ENCODE peak calls at places on chromosomes 2 and 18, in seven cellular contexts. M, K, D, U, C, P and O are unnamed samples.

GRCh38 chr18:79395761-79396404 is at the start of gene NFATC1:
- DNase-seq in P (peak; percentile 65), U (peak; percentile 91), M (peak; percentile 84), D (peak; percentile 61), K (peak; percentile 90), C (peak; percentile 91), O (peak; percentile 89)

GRCh38 chr2:6011871-6012380 is 319.7 kb downstream of the SOX11 start:
- DNase-seq in K (no peak), D (no peak), C (no peak), M (peak; percentile 60), U (no peak), P (peak; percentile 9), O (no peak)

GRCh38 chr2:203949228-203949627 is 12.7 kb downstream of the ICOS start:
- DNase-seq in C (no peak), M (no peak), D (no peak), P (no peak), U (no peak), K (no peak), O (no peak)

GRCh38 chr2:152466925-152467676 is 132.1 kb downstream of the FMNL2 start:
- DNase-seq in C (no peak), M (no peak), K (no peak), U (no peak), P (no peak), D (peak; percentile 30), O (no peak)

GRCh38 chr2:105494683-105495425 is 96.0 kb upstream of the FHL2 start:
- DNase-seq in U (no peak), D (no peak), C (peak; percentile 86), P (no peak), K (peak; percentile 88), M (no peak), O (no peak)

GRCh38 chr2:73000808-73001570 is 70.5 kb downstream of the SFXN5 start:
- DNase-seq in C (no peak), M (no peak), P (no peak), U (peak; percentile 12), D (no peak), K (no peak), O (peak; percentile 21)

GRCh38 chr2:42169869-42170465 is 814 bp downstream of the EML4 start:
- DNase-seq in M (peak; percentile 24), C (no peak), K (no peak), P (no peak), U (no peak), D (peak; percentile 71), O (no peak)

GRCh38 chr2:72118386-72118785 is 29.3 kb downstream of the CYP26B1 start:
- DNase-seq in P (no peak), M (no peak), K (no peak), D (no peak), C (no peak), U (no peak), O (peak; percentile 34)

GRCh38 chr2:158459161-158460003 is 2.6 kb downstream of the PKP4 start:
- DNase-seq in C (no peak), M (peak; percentile 31), U (no peak), K (no peak), D (no peak), P (no peak), O (no peak)

GRCh38 chr18:79575891-79576685 is 103.5 kb upstream of the CTDP1 start:
- DNase-seq in D (no peak), U (peak; percentile 42), P (no peak), M (no peak), C (peak; percentile 77), K (no peak), O (no peak)

GRCh38 chr18:13502585-13502984 is 223.8 kb downstream of the FAM210A start:
- DNase-seq in K (no peak), C (peak; percentile 72), D (no peak), M (no peak), U (no peak), P (no peak), O (peak; percentile 75)

GRCh38 chr2:126863336-126864015 is 35.2 kb upstream of the TEX51 start:
- DNase-seq in U (no peak), C (no peak), P (no peak), K (no peak), D (peak; percentile 18), M (no peak), O (peak; percentile 42)

GRCh38 chr18:25282922-25283703 is 68.9 kb downstream of the ZNF521 start:
- DNase-seq in K (peak; percentile 45), U (no peak), M (no peak), P (no peak), D (no peak), C (no peak), O (no peak)

GRCh38 chr18:25284861-25285574 is 66.9 kb downstream of the ZNF521 start:
- DNase-seq in U (no peak), K (peak; percentile 85), D (no peak), P (no peak), M (peak; percentile 1), C (peak; percentile 65), O (no peak)

GRCh38 chr18:25282282-25282681 is 69.7 kb downstream of the ZNF521 start:
- DNase-seq in M (no peak), C (no peak), P (no peak), K (peak; percentile 8), D (no peak), U (no peak), O (no peak)

GRCh38 chr18:25283769-25284168 is 68.2 kb downstream of the ZNF521 start:
- DNase-seq in U (no peak), M (no peak), C (no peak), K (no peak), P (no peak), D (no peak), O (no peak)

GRCh38 chr18:25284278-25284677 is 67.7 kb downstream of the ZNF521 start:
- DNase-seq in D (no peak), C (no peak), M (no peak), K (no peak), U (no peak), P (no peak), O (no peak)
- H3K4me3 ChIP-seq in D (no peak overlapping the region), C (peak overlapping the region; percentile 18), M (no peak overlapping the region), K (no peak overlapping the region), U (no peak overlapping the region), P (no peak overlapping the region), O (peak overlapping the region; percentile 21)

GRCh38 chr2:222828572-222828971 is 32.3 kb upstream of the ACSL3 start:
- DNase-seq in U (no peak), M (no peak), P (no peak), K (no peak), D (no peak), C (no peak), O (no peak)
- H3K27ac ChIP-seq in U (no peak overlapping the region), M (no peak overlapping the region), P (no peak overlapping the region), K (no peak overlapping the region), D (no peak overlapping the region), C (no peak overlapping the region), O (no peak overlapping the region)

GRCh38 chr2:85340034-85340892 is 12.5 kb upstream of the TGOLN2 start:
- DNase-seq in C (no peak), K (no peak), D (no peak), P (no peak), U (no peak), M (no peak), O (no peak)
- H3K36me3 ChIP-seq in C (peaks cover 16% of the 10 kb centered on the region), K (no peaks in the 10 kb centered on the region), D (peaks cover under 1% of the 10 kb centered on the region), P (peaks cover 3% of the 10 kb centered on the region), U (no peaks in the 10 kb centered on the region), M (no peaks in the 10 kb centered on the region), O (peaks cover 13% of the 10 kb centered on the region)

GRCh38 chr2:75560768-75561565 is at the start of gene EVA1A:
- DNase-seq in C (peak; percentile 32), M (peak; percentile 89), P (peak; percentile 52), K (peak; percentile 57), U (no peak), D (no peak), O (no peak)

GRCh38 chr2:75560022-75560767 is 544 bp downstream of the EVA1A start:
- DNase-seq in M (peak; percentile 68), U (no peak), C (no peak), P (peak; percentile 41), K (peak; percentile 42), D (no peak), O (no peak)

GRCh38 chr2:75558786-75559428 is 1.8 kb downstream of the EVA1A start:
- DNase-seq in D (no peak), U (no peak), P (no peak), C (peak; percentile 45), K (no peak), M (no peak), O (no peak)

GRCh38 chr2:75558132-75558530 is 2.6 kb downstream of the EVA1A start:
- DNase-seq in D (no peak), C (no peak), M (no peak), U (no peak), K (no peak), P (no peak), O (no peak)

DNA sequence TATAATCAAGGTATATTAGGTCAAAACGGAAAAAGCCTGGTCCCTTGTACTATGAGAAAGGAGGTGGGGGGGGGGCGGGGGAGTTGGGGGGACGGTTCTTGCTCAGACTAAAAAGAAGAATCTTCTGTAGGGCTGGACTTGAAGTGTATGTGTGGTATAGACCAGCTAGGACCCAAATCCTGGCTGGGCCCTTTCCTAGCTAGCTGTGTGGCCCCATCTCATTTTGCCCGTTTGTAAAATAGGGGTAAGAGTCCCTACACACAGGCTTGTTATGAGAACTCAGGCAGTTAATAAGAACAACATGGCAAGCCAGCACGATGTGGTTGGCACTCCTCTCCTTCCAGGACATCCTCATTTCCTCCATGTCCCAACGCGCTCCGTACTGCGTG is 1.1 kb downstream of the EVA1A start:
- DNase-seq in K (no peak), P (no peak), M (no peak), U (no peak), D (no peak), C (no peak), O (no peak)
- H3K4me3 ChIP-seq in K (peak overlapping the region; percentile 57), P (peak overlapping the region; percentile 91), M (peak overlapping the region; percentile 61), U (no peak overlapping the region), D (no peak overlapping the region), C (peak overlapping the region; percentile 76), O (peak overlapping the region; percentile 36)

GRCh38 chr2:65691816-65692215 is 259.4 kb upstream of the SPRED2 start:
- DNase-seq in D (no peak), U (no peak), P (no peak), K (no peak), C (no peak), M (no peak), O (no peak)
- H3K27ac ChIP-seq in D (no peak overlapping the region), U (no peak overlapping the region), P (no peak overlapping the region), K (no peak overlapping the region), C (no peak overlapping the region), M (no peak overlapping the region), O (no peak overlapping the region)

GRCh38 chr2:121429119-121429903 is 101.4 kb upstream of the RNU4ATAC start:
- DNase-seq in P (no peak), M (no peak), K (no peak), D (no peak), U (no peak), C (no peak), O (no peak)
- H3K36me3 ChIP-seq in P (peaks cover 5% of the 10 kb centered on the region), M (peaks cover 15% of the 10 kb centered on the region), K (peaks cover 44% of the 10 kb centered on the region), D (peaks cover 53% of the 10 kb centered on the region), U (peaks cover 5% of the 10 kb centered on the region), C (peaks cover 64% of the 10 kb centered on the region), O (peaks cover 17% of the 10 kb centered on the region)

GRCh38 chr2:113278812-113279139 is at the start of gene PAX8:
- DNase-seq in M (no peak), U (no peak), P (no peak), K (no peak), D (no peak), C (no peak), O (no peak)
- H3K4me3 ChIP-seq in M (no peak within 1 kb of the TSS), U (no peak within 1 kb of the TSS), P (peak within 1 kb of the TSS; percentile 68), K (no peak within 1 kb of the TSS), D (no peak within 1 kb of the TSS), C (no peak within 1 kb of the TSS), O (peak within 1 kb of the TSS; percentile 24)